ENCODE peak calls at places on chromosomes 12 and 14, in five cellular contexts. One of them, this sample, is unnamed.

GRCh38 chr12:1530592-1531159 is 63.7 kb downstream of the FBXL14 start:
- ATAC-seq in heart right ventricle: no peak
- ATAC-seq in right cardiac atrium: no peak
- ATAC-seq in activated CD4-positive, alpha-beta T cell treated with anti-CD3 and anti-CD28 coated beads for 36 hours: no peak
- ATAC-seq in psoas muscle: no peak
- ATAC-seq in this sample: no peak

GRCh38 chr12:16844875-16845274 is 238.9 kb upstream of the LMO3 start:
- ATAC-seq in heart right ventricle: no peak
- ATAC-seq in right cardiac atrium: no peak
- ATAC-seq in activated CD4-positive, alpha-beta T cell treated with anti-CD3 and anti-CD28 coated beads for 36 hours: no peak
- ATAC-seq in psoas muscle: no peak
- ATAC-seq in this sample: no peak

GRCh38 chr12:44972746-44973421 is 78.0 kb downstream of the DBX2 start:
- ATAC-seq in heart right ventricle: no peak
- ATAC-seq in right cardiac atrium: no peak
- ATAC-seq in activated CD4-positive, alpha-beta T cell treated with anti-CD3 and anti-CD28 coated beads for 36 hours: no peak
- ATAC-seq in psoas muscle: no peak
- ATAC-seq in this sample: no peak

GRCh38 chr12:132813443-132813842 is 15.2 kb downstream of the GOLGA3 start:
- ATAC-seq in heart right ventricle: no peak
- ATAC-seq in right cardiac atrium: no peak
- ATAC-seq in activated CD4-positive, alpha-beta T cell treated with anti-CD3 and anti-CD28 coated beads for 36 hours: peak
- ATAC-seq in psoas muscle: no peak
- ATAC-seq in this sample: no peak

GRCh38 chr12:108247130-108247529 is 92.0 kb downstream of the CMKLR1 start:
- ATAC-seq in heart right ventricle: no peak
- ATAC-seq in right cardiac atrium: no peak
- ATAC-seq in activated CD4-positive, alpha-beta T cell treated with anti-CD3 and anti-CD28 coated beads for 36 hours: no peak
- ATAC-seq in psoas muscle: no peak
- ATAC-seq in this sample: no peak

GRCh38 chr12:95102916-95103671 is 29.7 kb upstream of the NR2C1 start:
- ATAC-seq in heart right ventricle: no peak
- ATAC-seq in right cardiac atrium: peak
- ATAC-seq in activated CD4-positive, alpha-beta T cell treated with anti-CD3 and anti-CD28 coated beads for 36 hours: peak
- ATAC-seq in psoas muscle: peak
- ATAC-seq in this sample: peak

GRCh38 chr12:92608418-92609091 is 94.2 kb upstream of the PLEKHG7 start:
- ATAC-seq in heart right ventricle: no peak
- ATAC-seq in right cardiac atrium: peak
- ATAC-seq in activated CD4-positive, alpha-beta T cell treated with anti-CD3 and anti-CD28 coated beads for 36 hours: no peak
- ATAC-seq in psoas muscle: no peak
- ATAC-seq in this sample: no peak

GRCh38 chr12:116037941-116038837 is 239.3 kb downstream of the MED13L start:
- ATAC-seq in heart right ventricle: no peak
- ATAC-seq in right cardiac atrium: no peak
- ATAC-seq in activated CD4-positive, alpha-beta T cell treated with anti-CD3 and anti-CD28 coated beads for 36 hours: no peak
- ATAC-seq in psoas muscle: no peak
- ATAC-seq in this sample: no peak

GRCh38 chr12:19971881-19972280 is 396.5 kb upstream of the PDE3A start:
- ATAC-seq in heart right ventricle: no peak
- ATAC-seq in right cardiac atrium: no peak
- ATAC-seq in activated CD4-positive, alpha-beta T cell treated with anti-CD3 and anti-CD28 coated beads for 36 hours: no peak
- ATAC-seq in psoas muscle: no peak
- ATAC-seq in this sample: no peak

GRCh38 chr12:89080797-89081470 is 271.4 kb downstream of the DUSP6 start:
- ATAC-seq in heart right ventricle: peak
- ATAC-seq in right cardiac atrium: no peak
- ATAC-seq in activated CD4-positive, alpha-beta T cell treated with anti-CD3 and anti-CD28 coated beads for 36 hours: no peak
- ATAC-seq in psoas muscle: no peak
- ATAC-seq in this sample: no peak

GRCh38 chr12:121918679-121919038 is 267 bp downstream of the CFAP251 start:
- ATAC-seq in heart right ventricle: no peak
- ATAC-seq in right cardiac atrium: no peak
- ATAC-seq in activated CD4-positive, alpha-beta T cell treated with anti-CD3 and anti-CD28 coated beads for 36 hours: no peak
- ATAC-seq in psoas muscle: peak
- ATAC-seq in this sample: peak

GRCh38 chr12:114393569-114393968 is 12.4 kb downstream of the TBX5 start:
- ATAC-seq in heart right ventricle: no peak
- ATAC-seq in right cardiac atrium: no peak
- ATAC-seq in activated CD4-positive, alpha-beta T cell treated with anti-CD3 and anti-CD28 coated beads for 36 hours: no peak
- ATAC-seq in psoas muscle: no peak
- ATAC-seq in this sample: no peak

GRCh38 chr14:64696355-64696844 is 7.8 kb upstream of the PLEKHG3 start:
- ATAC-seq in heart right ventricle: no peak
- ATAC-seq in right cardiac atrium: peak
- ATAC-seq in activated CD4-positive, alpha-beta T cell treated with anti-CD3 and anti-CD28 coated beads for 36 hours: no peak
- ATAC-seq in psoas muscle: no peak
- ATAC-seq in this sample: no peak

GRCh38 chr12:79252358-79253075 is 387.9 kb downstream of the SYT1 start:
- ATAC-seq in heart right ventricle: no peak
- ATAC-seq in right cardiac atrium: no peak
- ATAC-seq in activated CD4-positive, alpha-beta T cell treated with anti-CD3 and anti-CD28 coated beads for 36 hours: no peak
- ATAC-seq in psoas muscle: no peak
- ATAC-seq in this sample: no peak

GRCh38 chr12:39958377-39958776 is 147.5 kb downstream of the SLC2A13 start:
- ATAC-seq in heart right ventricle: no peak
- ATAC-seq in right cardiac atrium: no peak
- ATAC-seq in activated CD4-positive, alpha-beta T cell treated with anti-CD3 and anti-CD28 coated beads for 36 hours: no peak
- ATAC-seq in psoas muscle: no peak
- ATAC-seq in this sample: no peak

GRCh38 chr12:49357099-49357678 is 10.1 kb upstream of the SPATS2 start:
- ATAC-seq in heart right ventricle: no peak
- ATAC-seq in right cardiac atrium: no peak
- ATAC-seq in activated CD4-positive, alpha-beta T cell treated with anti-CD3 and anti-CD28 coated beads for 36 hours: no peak
- ATAC-seq in psoas muscle: no peak
- ATAC-seq in this sample: no peak

GRCh38 chr14:25049127-25049558 is 804 bp downstream of the STXBP6 start:
- ATAC-seq in heart right ventricle: peak
- ATAC-seq in right cardiac atrium: peak
- ATAC-seq in activated CD4-positive, alpha-beta T cell treated with anti-CD3 and anti-CD28 coated beads for 36 hours: no peak
- ATAC-seq in psoas muscle: no peak
- ATAC-seq in this sample: no peak

GRCh38 chr12:50085615-50085928 is 430 bp downstream of the SMARCD1 start:
- ATAC-seq in heart right ventricle: no peak
- ATAC-seq in right cardiac atrium: no peak
- ATAC-seq in activated CD4-positive, alpha-beta T cell treated with anti-CD3 and anti-CD28 coated beads for 36 hours: peak
- ATAC-seq in psoas muscle: no peak
- ATAC-seq in this sample: no peak

GRCh38 chr12:19726122-19726521 is 286.8 kb downstream of the AEBP2 start:
- ATAC-seq in heart right ventricle: peak
- ATAC-seq in right cardiac atrium: no peak
- ATAC-seq in activated CD4-positive, alpha-beta T cell treated with anti-CD3 and anti-CD28 coated beads for 36 hours: no peak
- ATAC-seq in psoas muscle: no peak
- ATAC-seq in this sample: no peak

This sample was measured in activated CD4-positive, CD25-positive, alpha-beta regulatory T cell treated with anti-CD3 and anti-CD28 coated beads, Interleukin-2, amount 50 U/mL, for 24 hours.